ENCODE peak calls at places on chromosome 17, in eight cellular contexts. O is HTR-8/SVneo; N is MG63; L is HFFc6; T is fibroblast of villous mesenchyme; W is activated gamma-delta T cell treated with anti-CD3 and anti-CD28 coated beads, Interleukin-2, amount 50 U/mL, for 16 hours; V is activated B cell treated with CpG ODN at 0.5 μM for 24 hours; M is ureter. D is an unnamed sample.

GRCh38 chr17:81157848-81158687 is 7.2 kb upstream of the PVALEF start:
- DNase-seq in O (no peak), N (no peak), L (no peak), T (no peak), W (no peak), V (no peak), M (no peak), D (no peak)

GRCh38 chr17:63545302-63545928 is 4.9 kb upstream of the DCAF7 start:
- DNase-seq in O (no peak), N (no peak), L (no peak), T (no peak), W (no peak), V (no peak), M (no peak), D (no peak)

GRCh38 chr17:39618252-39618913 is 8.4 kb upstream of the PPP1R1B start:
- DNase-seq in O (peak; percentile 53), N (no peak), L (no peak), T (peak; percentile 17), W (no peak), V (no peak), M (no peak), D (no peak)

GRCh38 chr17:48582750-48583069 is 4.6 kb upstream of the HOXB4 start:
- DNase-seq in O (no peak), N (peak; percentile 63), L (no peak), T (no peak), W (no peak), V (no peak), M (no peak), D (no peak)

GRCh38 chr17:55577687-55578086 is 66.4 kb upstream of the SMIM36 start:
- DNase-seq in O (no peak), N (no peak), L (no peak), T (no peak), W (no peak), V (peak; percentile 20), M (no peak), D (peak; percentile 46)

GRCh38 chr17:43734376-43734775 is 24.2 kb downstream of the SOST start:
- DNase-seq in O (no peak), N (peak; percentile 84), L (peak; percentile 27), T (peak; percentile 37), W (no peak), V (no peak), M (no peak), D (peak; percentile 70)

GRCh38 chr17:22703786-22704441 is 1011.6 kb downstream of the KCNJ18 start:
- DNase-seq in O (no peak), N (no peak), L (no peak), T (no peak), W (no peak), V (no peak), M (no peak), D (no peak)

GRCh38 chr17:28509784-28510183 is 3.6 kb downstream of the FOXN1 start:
- DNase-seq in O (no peak), N (no peak), L (no peak), T (no peak), W (no peak), V (no peak), M (no peak), D (no peak)

GRCh38 chr17:78960945-78961344 is 18.8 kb downstream of the LGALS3BP start:
- DNase-seq in O (no peak), N (no peak), L (no peak), T (peak; percentile 46), W (no peak), V (no peak), M (no peak), D (peak; percentile 52)

GRCh38 chr17:77957215-77957868 is 1.2 kb upstream of the TNRC6C start:
- DNase-seq in O (no peak), N (no peak), L (no peak), T (peak; percentile 40), W (no peak), V (no peak), M (no peak), D (peak; percentile 35)

GRCh38 chr17:66347661-66348604 is 45.5 kb downstream of the PRKCA start:
- DNase-seq in O (no peak), N (peak; percentile 42), L (peak; percentile 35), T (peak; percentile 46), W (no peak), V (no peak), M (no peak), D (peak; percentile 43)

GRCh38 chr17:80664217-80664780 is 119.7 kb downstream of the RPTOR start:
- DNase-seq in O (no peak), N (no peak), L (no peak), T (no peak), W (no peak), V (no peak), M (no peak), D (no peak)

GRCh38 chr17:48429156-48429555 is 858 bp downstream of the SKAP1 start:
- DNase-seq in O (no peak), N (no peak), L (no peak), T (no peak), W (no peak), V (no peak), M (no peak), D (no peak)

GRCh38 chr17:78014651-78015050 is 56.1 kb downstream of the TNRC6C start:
- DNase-seq in O (no peak), N (no peak), L (no peak), T (no peak), W (no peak), V (no peak), M (no peak), D (no peak)

GRCh38 chr17:35213412-35213925 is 19.3 kb upstream of the SLC35G3 start:
- DNase-seq in O (no peak), N (no peak), L (no peak), T (no peak), W (no peak), V (no peak), M (no peak), D (no peak)

GRCh38 chr17:44191941-44192496 is 5.2 kb downstream of the TMUB2 start:
- DNase-seq in O (no peak), N (no peak), L (no peak), T (no peak), W (no peak), V (no peak), M (no peak), D (no peak)

GRCh38 chr17:33121756-33122155 is 130.1 kb downstream of the SPACA3 start:
- DNase-seq in O (no peak), N (no peak), L (no peak), T (no peak), W (no peak), V (no peak), M (no peak), D (no peak)

GRCh38 chr17:65156835-65157565 is 19.8 kb downstream of the RGS9 start:
- DNase-seq in O (no peak), N (no peak), L (no peak), T (no peak), W (no peak), V (no peak), M (no peak), D (no peak)

GRCh38 chr17:57595942-57596695 is 149.0 kb downstream of the CCDC182 start:
- DNase-seq in O (no peak), N (no peak), L (no peak), T (no peak), W (no peak), V (no peak), M (no peak), D (peak; percentile 22)

GRCh38 chr17:72587773-72588511 is 467.1 kb downstream of the SOX9 start:
- DNase-seq in O (no peak), N (no peak), L (no peak), T (peak; percentile 46), W (no peak), V (no peak), M (no peak), D (peak; percentile 68)

GRCh38 chr17:17093764-17094163 is 51.5 kb downstream of the MPRIP start:
- DNase-seq in O (no peak), N (no peak), L (no peak), T (no peak), W (no peak), V (no peak), M (no peak), D (no peak)

GRCh38 chr17:33966410-33967063 is 288.5 kb upstream of the CCL2 start:
- DNase-seq in O (no peak), N (no peak), L (no peak), T (no peak), W (no peak), V (no peak), M (no peak), D (no peak)

GRCh38 chr17:68581863-68582645 is 19.1 kb downstream of the FAM20A start:
- DNase-seq in O (no peak), N (no peak), L (no peak), T (no peak), W (no peak), V (no peak), M (no peak), D (no peak)

GRCh38 chr17:53640808-53641207 is 181.9 kb upstream of the KIF2B start:
- DNase-seq in O (no peak), N (no peak), L (no peak), T (no peak), W (no peak), V (no peak), M (no peak), D (no peak)

GRCh38 chr17:81868674-81869220 is 2.4 kb downstream of the ARHGDIA start:
- DNase-seq in O (peak; percentile 66), N (peak; percentile 79), L (peak; percentile 82), T (peak; percentile 91), W (no peak), V (no peak), M (no peak), D (peak; percentile 92)

GRCh38 chr17:80633197-80633596 is 88.6 kb downstream of the RPTOR start:
- DNase-seq in O (no peak), N (no peak), L (no peak), T (no peak), W (no peak), V (no peak), M (no peak), D (no peak)

D was measured in choroid plexus epithelial cell.